ENCODE peak calls at places on chromosome 17, in eight cellular contexts. One of them, this sample, is unnamed.

GRCh38 chr17:55144518-55144917 is 120.2 kb upstream of the HLF start:
- DNase-seq in heart right ventricle: no peak
- DNase-seq in body of pancreas: no peak
- DNase-seq in right lobe of liver: no peak
- DNase-seq in spleen: no peak
- DNase-seq in MM.1S: no peak
- DNase-seq in CD8-positive, alpha-beta T cell: no peak
- DNase-seq in neural progenitor cell: no peak
- DNase-seq in this sample: no peak

GRCh38 chr17:51601622-51602261 is 341.4 kb downstream of the UTP18 start:
- DNase-seq in MM.1S: peak; percentile 36
- DNase-seq in right lobe of liver: no peak
- DNase-seq in body of pancreas: no peak
- DNase-seq in CD8-positive, alpha-beta T cell: no peak
- DNase-seq in neural progenitor cell: no peak
- DNase-seq in spleen: no peak
- DNase-seq in heart right ventricle: no peak
- DNase-seq in this sample: no peak

GRCh38 chr17:36629252-36629847 is 28.0 kb downstream of the MRM1 start:
- DNase-seq in right lobe of liver: peak; percentile 75
- DNase-seq in spleen: peak; percentile 91
- DNase-seq in neural progenitor cell: peak; percentile 85
- DNase-seq in body of pancreas: peak; percentile 80
- DNase-seq in heart right ventricle: peak; percentile 75
- DNase-seq in MM.1S: peak; percentile 59
- DNase-seq in CD8-positive, alpha-beta T cell: peak; percentile 66
- DNase-seq in this sample: peak; percentile 73

GRCh38 chr17:43713494-43714162 is 45.0 kb downstream of the SOST start:
- DNase-seq in spleen: peak; percentile 79
- DNase-seq in right lobe of liver: no peak
- DNase-seq in body of pancreas: peak; percentile 19
- DNase-seq in MM.1S: peak; percentile 17
- DNase-seq in CD8-positive, alpha-beta T cell: no peak
- DNase-seq in neural progenitor cell: peak; percentile 57
- DNase-seq in heart right ventricle: peak; percentile 51
- DNase-seq in this sample: no peak

GRCh38 chr17:19253112-19253511 is 15.9 kb downstream of the EPN2 start:
- DNase-seq in CD8-positive, alpha-beta T cell: no peak
- DNase-seq in MM.1S: no peak
- DNase-seq in right lobe of liver: no peak
- DNase-seq in spleen: no peak
- DNase-seq in heart right ventricle: no peak
- DNase-seq in body of pancreas: no peak
- DNase-seq in neural progenitor cell: no peak
- DNase-seq in this sample: no peak

GRCh38 chr17:79789943-79790804 is 6.7 kb downstream of the CBX8 start:
- DNase-seq in MM.1S: no peak
- DNase-seq in neural progenitor cell: peak; percentile 84
- DNase-seq in heart right ventricle: peak; percentile 55
- DNase-seq in body of pancreas: no peak
- DNase-seq in CD8-positive, alpha-beta T cell: no peak
- DNase-seq in right lobe of liver: peak; percentile 64
- DNase-seq in spleen: peak; percentile 86
- DNase-seq in this sample: peak; percentile 70

GRCh38 chr17:17742133-17742621 is 60.9 kb downstream of the RAI1 start:
- DNase-seq in neural progenitor cell: no peak
- DNase-seq in MM.1S: no peak
- DNase-seq in CD8-positive, alpha-beta T cell: no peak
- DNase-seq in spleen: no peak
- DNase-seq in heart right ventricle: no peak
- DNase-seq in body of pancreas: no peak
- DNase-seq in right lobe of liver: no peak
- DNase-seq in this sample: no peak

GRCh38 chr17:73360961-73361761 is 49.4 kb upstream of the CDC42EP4 start:
- DNase-seq in body of pancreas: no peak
- DNase-seq in neural progenitor cell: peak; percentile 88
- DNase-seq in right lobe of liver: no peak
- DNase-seq in CD8-positive, alpha-beta T cell: no peak
- DNase-seq in spleen: no peak
- DNase-seq in heart right ventricle: no peak
- DNase-seq in MM.1S: no peak
- DNase-seq in this sample: no peak

GRCh38 chr17:7579839-7580630 is 597 bp downstream of the CD68 start:
- DNase-seq in CD8-positive, alpha-beta T cell: no peak
- DNase-seq in right lobe of liver: no peak
- DNase-seq in heart right ventricle: no peak
- DNase-seq in MM.1S: peak; percentile 18
- DNase-seq in neural progenitor cell: no peak
- DNase-seq in spleen: no peak
- DNase-seq in body of pancreas: no peak
- DNase-seq in this sample: peak; percentile 28

GRCh38 chr17:58265266-58265665 is 15.5 kb downstream of the MPO start:
- DNase-seq in right lobe of liver: no peak
- DNase-seq in spleen: no peak
- DNase-seq in MM.1S: no peak
- DNase-seq in CD8-positive, alpha-beta T cell: no peak
- DNase-seq in heart right ventricle: no peak
- DNase-seq in body of pancreas: no peak
- DNase-seq in neural progenitor cell: no peak
- DNase-seq in this sample: no peak

GRCh38 chr17:37170881-37171460 is 204.8 kb upstream of the C17orf78 start:
- DNase-seq in CD8-positive, alpha-beta T cell: no peak
- DNase-seq in body of pancreas: no peak
- DNase-seq in MM.1S: no peak
- DNase-seq in right lobe of liver: no peak
- DNase-seq in heart right ventricle: no peak
- DNase-seq in spleen: no peak
- DNase-seq in neural progenitor cell: no peak
- DNase-seq in this sample: no peak

GRCh38 chr17:13306310-13306962 is 288.6 kb upstream of the ELAC2 start:
- DNase-seq in CD8-positive, alpha-beta T cell: no peak
- DNase-seq in body of pancreas: peak; percentile 44
- DNase-seq in spleen: no peak
- DNase-seq in heart right ventricle: no peak
- DNase-seq in right lobe of liver: no peak
- DNase-seq in neural progenitor cell: peak; percentile 75
- DNase-seq in MM.1S: no peak
- DNase-seq in this sample: peak; percentile 21

GRCh38 chr17:77085916-77086432 is 54.8 kb upstream of the SEC14L1 start:
- DNase-seq in heart right ventricle: no peak
- DNase-seq in CD8-positive, alpha-beta T cell: no peak
- DNase-seq in spleen: no peak
- DNase-seq in body of pancreas: no peak
- DNase-seq in MM.1S: peak; percentile 91
- DNase-seq in right lobe of liver: no peak
- DNase-seq in neural progenitor cell: no peak
- DNase-seq in this sample: peak; percentile 84

GRCh38 chr17:42920106-42920900 is 19.7 kb downstream of the G6PC1 start:
- DNase-seq in body of pancreas: no peak
- DNase-seq in CD8-positive, alpha-beta T cell: no peak
- DNase-seq in neural progenitor cell: peak; percentile 8
- DNase-seq in spleen: no peak
- DNase-seq in MM.1S: peak; percentile 81
- DNase-seq in right lobe of liver: no peak
- DNase-seq in heart right ventricle: no peak
- DNase-seq in this sample: no peak

GRCh38 chr17:6862822-6863221 is 31.3 kb upstream of the TEKT1 start:
- DNase-seq in heart right ventricle: no peak
- DNase-seq in neural progenitor cell: no peak
- DNase-seq in MM.1S: no peak
- DNase-seq in right lobe of liver: peak; percentile 63
- DNase-seq in CD8-positive, alpha-beta T cell: peak; percentile 36
- DNase-seq in body of pancreas: no peak
- DNase-seq in spleen: no peak
- DNase-seq in this sample: no peak

GRCh38 chr17:286571-286970 is 66.0 kb downstream of the RPH3AL start:
- DNase-seq in body of pancreas: no peak
- DNase-seq in MM.1S: no peak
- DNase-seq in spleen: peak; percentile 25
- DNase-seq in right lobe of liver: peak; percentile 39
- DNase-seq in CD8-positive, alpha-beta T cell: no peak
- DNase-seq in heart right ventricle: no peak
- DNase-seq in neural progenitor cell: no peak
- DNase-seq in this sample: no peak

GRCh38 chr17:81533713-81534141 is 5.5 kb downstream of the FSCN2 start:
- DNase-seq in right lobe of liver: no peak
- DNase-seq in MM.1S: no peak
- DNase-seq in heart right ventricle: no peak
- DNase-seq in neural progenitor cell: no peak
- DNase-seq in spleen: no peak
- DNase-seq in CD8-positive, alpha-beta T cell: no peak
- DNase-seq in body of pancreas: no peak
- DNase-seq in this sample: peak; percentile 49

GRCh38 chr17:50319630-50320029 is 26.3 kb upstream of the XYLT2 start:
- DNase-seq in CD8-positive, alpha-beta T cell: no peak
- DNase-seq in spleen: peak; percentile 9
- DNase-seq in neural progenitor cell: no peak
- DNase-seq in body of pancreas: no peak
- DNase-seq in MM.1S: no peak
- DNase-seq in heart right ventricle: no peak
- DNase-seq in right lobe of liver: no peak
- DNase-seq in this sample: no peak

GRCh38 chr17:50314456-50315011 is 31.4 kb upstream of the XYLT2 start:
- DNase-seq in MM.1S: no peak
- DNase-seq in neural progenitor cell: no peak
- DNase-seq in heart right ventricle: no peak
- DNase-seq in CD8-positive, alpha-beta T cell: no peak
- DNase-seq in right lobe of liver: no peak
- DNase-seq in spleen: peak; percentile 29
- DNase-seq in body of pancreas: no peak
- DNase-seq in this sample: no peak

GRCh38 chr17:50318551-50319310 is 27.2 kb upstream of the XYLT2 start:
- DNase-seq in body of pancreas: no peak
- DNase-seq in MM.1S: no peak
- DNase-seq in CD8-positive, alpha-beta T cell: no peak
- DNase-seq in heart right ventricle: no peak
- DNase-seq in spleen: peak; percentile 18
- DNase-seq in neural progenitor cell: no peak
- DNase-seq in right lobe of liver: no peak
- DNase-seq in this sample: no peak

GRCh38 chr17:50317121-50317520 is 28.8 kb upstream of the XYLT2 start:
- DNase-seq in CD8-positive, alpha-beta T cell: no peak
- DNase-seq in right lobe of liver: no peak
- DNase-seq in MM.1S: no peak
- DNase-seq in neural progenitor cell: no peak
- DNase-seq in heart right ventricle: no peak
- DNase-seq in body of pancreas: no peak
- DNase-seq in spleen: no peak
- DNase-seq in this sample: no peak

DNA sequence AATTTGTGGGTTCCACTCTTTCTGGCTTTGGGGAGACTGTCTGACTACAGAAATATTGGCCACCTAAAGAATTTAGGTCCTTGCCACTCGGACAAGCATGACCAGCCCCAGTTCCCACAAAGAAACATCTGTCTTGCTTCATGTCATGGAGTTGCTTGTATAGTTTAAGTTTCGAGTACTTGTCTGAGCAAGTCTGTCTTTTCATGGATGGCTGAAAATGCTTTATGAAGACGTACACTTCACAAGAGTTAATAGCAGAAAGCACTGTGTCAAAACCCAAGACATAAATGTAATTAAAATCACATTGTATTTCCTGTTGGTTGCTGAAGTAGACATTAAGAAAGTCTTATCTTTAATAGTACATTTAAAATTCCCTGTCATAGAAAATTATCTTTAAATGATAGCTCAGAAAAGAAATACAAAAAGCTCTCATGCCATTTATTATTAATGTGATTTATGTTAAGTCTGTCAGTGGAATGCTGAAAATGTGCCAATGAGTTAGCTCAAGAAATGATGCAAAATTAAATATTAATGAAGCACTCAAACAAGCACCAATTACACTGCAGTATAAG is 29.8 kb upstream of the XYLT2 start:
- DNase-seq in body of pancreas: no peak
- DNase-seq in MM.1S: no peak
- DNase-seq in heart right ventricle: no peak
- DNase-seq in right lobe of liver: no peak
- DNase-seq in spleen: peak; percentile 2
- DNase-seq in neural progenitor cell: no peak
- DNase-seq in CD8-positive, alpha-beta T cell: no peak
- DNase-seq in this sample: no peak
- H3K27ac ChIP-seq in body of pancreas: no peak overlapping the region
- H3K27ac ChIP-seq in MM.1S: no peak overlapping the region
- H3K27ac ChIP-seq in heart right ventricle: no peak overlapping the region
- H3K27ac ChIP-seq in right lobe of liver: no peak overlapping the region
- H3K27ac ChIP-seq in spleen: no peak overlapping the region
- H3K27ac ChIP-seq in neural progenitor cell: no peak overlapping the region
- H3K27ac ChIP-seq in CD8-positive, alpha-beta T cell: no peak overlapping the region
- H3K27ac ChIP-seq in this sample: no peak overlapping the region

GRCh38 chr17:64187093-64187895 is 57.4 kb upstream of the ERN1 start:
- DNase-seq in right lobe of liver: peak; percentile 88
- DNase-seq in neural progenitor cell: no peak
- DNase-seq in CD8-positive, alpha-beta T cell: no peak
- DNase-seq in spleen: no peak
- DNase-seq in body of pancreas: no peak
- DNase-seq in heart right ventricle: no peak
- DNase-seq in MM.1S: no peak
- DNase-seq in this sample: no peak
- H3K36me3 ChIP-seq in right lobe of liver: no peaks in the 10 kb centered on the region
- H3K36me3 ChIP-seq in neural progenitor cell: no peaks in the 10 kb centered on the region
- H3K36me3 ChIP-seq in CD8-positive, alpha-beta T cell: peaks cover 1% of the 10 kb centered on the region
- H3K36me3 ChIP-seq in spleen: no peaks in the 10 kb centered on the region
- H3K36me3 ChIP-seq in body of pancreas: no peaks in the 10 kb centered on the region
- H3K36me3 ChIP-seq in heart right ventricle: no peaks in the 10 kb centered on the region
- H3K36me3 ChIP-seq in MM.1S: no peaks in the 10 kb centered on the region
- H3K36me3 ChIP-seq in this sample: no peaks in the 10 kb centered on the region

DNA sequence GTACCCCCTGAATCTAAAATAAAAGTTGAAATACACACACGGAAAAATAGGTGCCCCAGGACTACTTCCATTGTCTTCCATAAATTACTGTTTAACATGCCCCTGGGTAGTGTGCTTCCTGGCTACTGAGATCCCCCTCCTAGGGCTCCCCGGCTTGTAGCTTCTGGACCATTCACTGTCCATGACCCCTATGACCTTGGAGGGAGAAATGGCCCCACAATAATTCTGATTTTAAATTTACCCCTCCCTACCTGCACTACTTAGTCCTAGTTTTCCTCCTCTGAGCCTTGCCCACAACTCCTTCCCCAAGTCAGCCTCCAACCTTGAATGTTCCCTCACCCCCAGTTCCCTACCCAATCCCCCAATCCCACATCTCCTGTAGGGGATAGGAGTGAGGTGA is 9.6 kb upstream of the MSL1 start:
- DNase-seq in MM.1S: peak; percentile 4
- DNase-seq in spleen: no peak
- DNase-seq in heart right ventricle: no peak
- DNase-seq in CD8-positive, alpha-beta T cell: no peak
- DNase-seq in neural progenitor cell: no peak
- DNase-seq in body of pancreas: peak; percentile 13
- DNase-seq in right lobe of liver: no peak
- DNase-seq in this sample: no peak
- H3K27ac ChIP-seq in MM.1S: no peak overlapping the region
- H3K27ac ChIP-seq in spleen: peak overlapping the region; percentile 91
- H3K27ac ChIP-seq in heart right ventricle: peak overlapping the region; percentile 97
- H3K27ac ChIP-seq in CD8-positive, alpha-beta T cell: peak overlapping the region; percentile 13
- H3K27ac ChIP-seq in neural progenitor cell: no peak overlapping the region
- H3K27ac ChIP-seq in body of pancreas: peak overlapping the region; percentile 85
- H3K27ac ChIP-seq in right lobe of liver: peak overlapping the region; percentile 91
- H3K27ac ChIP-seq in this sample: peak overlapping the region; percentile 78

DNA sequence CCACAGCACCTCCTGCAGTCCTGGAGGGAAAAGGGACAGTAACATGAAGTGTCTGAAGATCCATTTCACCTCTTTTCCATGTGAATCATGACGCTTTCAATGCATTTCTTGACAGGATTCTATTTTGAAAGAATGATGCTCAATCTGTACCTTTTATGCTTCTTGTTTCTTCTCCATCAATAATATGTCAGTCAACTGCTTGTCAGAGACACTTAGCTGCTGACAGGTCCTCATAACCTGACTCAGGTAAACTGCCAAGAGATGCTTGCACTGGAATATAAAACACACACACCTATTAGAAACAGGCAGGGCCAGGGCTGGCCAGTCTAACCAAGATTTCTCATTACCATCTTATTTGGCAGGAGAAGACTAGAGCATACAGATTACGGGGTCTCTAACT is 21.6 kb downstream of the ZSWIM7 start:
- DNase-seq in heart right ventricle: no peak
- DNase-seq in body of pancreas: no peak
- DNase-seq in MM.1S: no peak
- DNase-seq in neural progenitor cell: no peak
- DNase-seq in CD8-positive, alpha-beta T cell: no peak
- DNase-seq in spleen: no peak
- DNase-seq in right lobe of liver: no peak
- DNase-seq in this sample: no peak
- H3K36me3 ChIP-seq in heart right ventricle: no peaks in the 10 kb centered on the region
- H3K36me3 ChIP-seq in body of pancreas: peaks cover 10% of the 10 kb centered on the region
- H3K36me3 ChIP-seq in MM.1S: no peaks in the 10 kb centered on the region
- H3K36me3 ChIP-seq in neural progenitor cell: no peaks in the 10 kb centered on the region
- H3K36me3 ChIP-seq in CD8-positive, alpha-beta T cell: peaks cover 9% of the 10 kb centered on the region
- H3K36me3 ChIP-seq in spleen: peaks cover 39% of the 10 kb centered on the region
- H3K36me3 ChIP-seq in right lobe of liver: no peaks in the 10 kb centered on the region
- H3K36me3 ChIP-seq in this sample: peaks cover 45% of the 10 kb centered on the region

This sample was measured in OCI-LY7.